ENCODE peak calls at places on chromosomes 1 and 21, in nine cellular contexts. C is heart right ventricle; B is brain microvascular endothelial cell; P is fibroblast of lung; O is neuronal stem cell; Q is mammary epithelial cell; D is CD8-positive, alpha-beta memory T cell; H is bronchial epithelial cell; L is upper lobe of right lung. Y is an unnamed sample.

GRCh38 chr1:212012034-212012740 is 23.2 kb downstream of the INTS7 start:
- DNase-seq in C (peak; percentile 58), B (peak; percentile 68), P (peak; percentile 73), O (peak; percentile 35), Q (peak; percentile 61), D (peak; percentile 39), H (peak; percentile 62), L (peak; percentile 67), Y (peak; percentile 79)

GRCh38 chr1:54480201-54480848 is 67.7 kb upstream of the ACOT11 start:
- DNase-seq in C (no peak), B (no peak), P (no peak), O (no peak), Q (no peak), D (no peak), H (no peak), L (no peak), Y (no peak)

GRCh38 chr1:211939876-211940468 is 95.4 kb downstream of the INTS7 start:
- DNase-seq in C (no peak), B (no peak), P (no peak), O (no peak), Q (no peak), D (no peak), H (no peak), L (no peak), Y (no peak)

GRCh38 chr1:145952903-145953302 is 4.9 kb downstream of the LIX1L start:
- DNase-seq in C (no peak), B (no peak), P (no peak), O (no peak), Q (no peak), D (no peak), H (no peak), L (no peak), Y (no peak)

GRCh38 chr1:83500987-83501591 is 497.8 kb downstream of the TTLL7 start:
- DNase-seq in C (no peak), B (no peak), P (no peak), O (no peak), Q (no peak), D (no peak), H (peak; percentile 24), L (no peak), Y (no peak)

GRCh38 chr1:184513421-184513820 is 126.6 kb downstream of the C1orf21 start:
- DNase-seq in C (no peak), B (no peak), P (no peak), O (no peak), Q (no peak), D (no peak), H (peak; percentile 8), L (no peak), Y (no peak)

GRCh38 chr1:246679211-246680177 is 44.7 kb upstream of the SCCPDH start:
- DNase-seq in C (peak; percentile 26), B (no peak), P (no peak), O (no peak), Q (no peak), D (no peak), H (no peak), L (no peak), Y (no peak)

GRCh38 chr1:204479387-204480136 is 15.0 kb downstream of the PIK3C2B start:
- DNase-seq in C (no peak), B (no peak), P (no peak), O (no peak), Q (peak; percentile 76), D (no peak), H (peak; percentile 93), L (no peak), Y (no peak)

GRCh38 chr1:63557365-63557987 is 34.2 kb downstream of the EFCAB7 start:
- DNase-seq in C (no peak), B (peak; percentile 55), P (peak; percentile 69), O (peak; percentile 5), Q (peak; percentile 24), D (no peak), H (peak; percentile 43), L (no peak), Y (no peak)

GRCh38 chr1:160022330-160023310 is 9.2 kb downstream of the PIGM start:
- DNase-seq in C (no peak), B (no peak), P (no peak), O (no peak), Q (peak; percentile 69), D (no peak), H (peak; percentile 82), L (no peak), Y (no peak)

GRCh38 chr1:84997667-84998600 is 1.0 kb upstream of the MCOLN2 start:
- DNase-seq in C (no peak), B (no peak), P (peak; percentile 15), O (peak; percentile 18), Q (peak; percentile 14), D (peak; percentile 17), H (peak; percentile 20), L (no peak), Y (peak; percentile 75)

GRCh38 chr21:33403786-33404571 is 766 bp downstream of the IFNGR2 start:
- DNase-seq in C (peak; percentile 60), B (peak; percentile 47), P (peak; percentile 48), O (peak; percentile 35), Q (peak; percentile 49), D (no peak), H (no peak), L (peak; percentile 85), Y (peak; percentile 90)

GRCh38 chr1:241857131-241857530 is 9.1 kb downstream of the EXO1 start:
- DNase-seq in C (no peak), B (no peak), P (no peak), O (no peak), Q (no peak), D (no peak), H (no peak), L (no peak), Y (no peak)
- H3K36me3 ChIP-seq in C (peaks cover 42% of the 10 kb centered on the region), B (no peaks in the 10 kb centered on the region), P (no peaks in the 10 kb centered on the region), O (peaks cover 27% of the 10 kb centered on the region), Q (peaks cover 18% of the 10 kb centered on the region), D (no peaks in the 10 kb centered on the region), H (no peaks in the 10 kb centered on the region), L (no peaks in the 10 kb centered on the region), Y (no peaks in the 10 kb centered on the region)

GRCh38 chr1:8474369-8474768 is 156.5 kb downstream of the SLC45A1 start:
- DNase-seq in C (no peak), B (no peak), P (no peak), O (no peak), Q (no peak), D (no peak), H (no peak), L (no peak), Y (no peak)

GRCh38 chr1:8477983-8478362 is 160.1 kb downstream of the SLC45A1 start:
- DNase-seq in C (no peak), B (no peak), P (no peak), O (no peak), Q (no peak), D (no peak), H (no peak), L (no peak), Y (no peak)

GRCh38 chr1:8478566-8478965 is 160.7 kb downstream of the SLC45A1 start:
- DNase-seq in C (no peak), B (no peak), P (no peak), O (no peak), Q (no peak), D (no peak), H (no peak), L (no peak), Y (no peak)

GRCh38 chr1:8476021-8476420 is 158.1 kb downstream of the SLC45A1 start:
- DNase-seq in C (no peak), B (no peak), P (no peak), O (no peak), Q (no peak), D (no peak), H (no peak), L (no peak), Y (no peak)

DNA sequence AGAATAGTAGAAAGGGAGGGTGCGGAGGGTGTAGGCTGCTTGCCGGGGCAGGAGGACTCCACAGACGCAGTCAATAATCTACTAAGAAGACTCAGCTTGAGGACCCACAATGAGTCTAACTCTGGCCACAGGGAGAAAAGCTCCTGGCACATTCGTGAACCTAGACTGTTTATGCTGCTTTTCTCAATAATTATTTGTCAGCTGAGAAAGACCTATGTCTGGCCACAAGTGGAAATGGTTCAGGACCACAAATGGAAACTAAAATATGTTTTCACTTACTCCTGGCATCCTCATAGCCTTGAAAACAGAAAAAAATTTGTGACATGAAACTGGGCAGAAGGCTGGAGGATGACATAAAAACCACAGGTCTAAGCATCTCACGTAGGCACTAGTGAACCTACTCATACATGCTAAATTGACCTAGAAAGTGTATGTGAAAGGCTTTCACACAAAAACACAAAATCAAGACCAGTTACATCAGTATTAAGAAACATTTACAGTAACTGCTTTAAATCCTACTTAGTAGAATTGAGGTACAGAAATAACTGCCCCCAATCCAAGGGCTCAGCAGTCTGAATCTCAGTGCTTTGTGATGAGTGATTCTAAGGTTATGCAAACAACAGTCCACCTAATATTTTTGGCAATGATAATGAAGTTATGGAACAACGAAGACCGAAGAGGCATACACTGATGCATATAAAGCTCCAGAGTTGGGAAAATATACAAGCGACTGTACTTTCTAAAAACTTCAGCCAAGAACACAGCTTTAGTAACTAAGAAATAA is 159.5 kb downstream of the SLC45A1 start:
- DNase-seq in C (no peak), B (peak; percentile 39), P (no peak), O (no peak), Q (no peak), D (no peak), H (no peak), L (no peak), Y (no peak)
- H3K4me3 ChIP-seq in C (no peak overlapping the region), B (no peak overlapping the region), P (no peak overlapping the region), O (no peak overlapping the region), Q (no peak overlapping the region), D (no peak overlapping the region), H (no peak overlapping the region), L (no peak overlapping the region), Y (no peak overlapping the region)

GRCh38 chr1:42674214-42674613 is 8.0 kb upstream of the YBX1 start:
- DNase-seq in C (peak; percentile 42), B (no peak), P (peak; percentile 33), O (no peak), Q (no peak), D (no peak), H (no peak), L (no peak), Y (no peak)
- H3K36me3 ChIP-seq in C (peaks cover 60% of the 10 kb centered on the region), B (no peaks in the 10 kb centered on the region), P (no peaks in the 10 kb centered on the region), O (peaks cover 10% of the 10 kb centered on the region), Q (peaks cover 14% of the 10 kb centered on the region), D (no peaks in the 10 kb centered on the region), H (peaks cover 2% of the 10 kb centered on the region), L (peaks cover 24% of the 10 kb centered on the region), Y (no peaks in the 10 kb centered on the region)

GRCh38 chr21:26115899-26116298 is 54.7 kb downstream of the APP start:
- DNase-seq in C (no peak), B (peak; percentile 49), P (peak; percentile 66), O (no peak), Q (peak; percentile 75), D (no peak), H (no peak), L (no peak), Y (no peak)
- H3K4me3 ChIP-seq in C (peak overlapping the region; percentile 25), B (no peak overlapping the region), P (no peak overlapping the region), O (no peak overlapping the region), Q (no peak overlapping the region), D (no peak overlapping the region), H (no peak overlapping the region), L (no peak overlapping the region), Y (no peak overlapping the region)

GRCh38 chr21:32351428-32351827 is 41.4 kb downstream of the URB1 start:
- DNase-seq in C (no peak), B (no peak), P (no peak), O (no peak), Q (peak; percentile 91), D (no peak), H (peak; percentile 88), L (no peak), Y (no peak)
- H3K36me3 ChIP-seq in C (peaks cover 100% of the 10 kb centered on the region), B (peaks cover 92% of the 10 kb centered on the region), P (peaks cover 20% of the 10 kb centered on the region), O (peaks cover 63% of the 10 kb centered on the region), Q (peaks cover 82% of the 10 kb centered on the region), D (peaks cover 73% of the 10 kb centered on the region), H (peaks cover 42% of the 10 kb centered on the region), L (peaks cover 100% of the 10 kb centered on the region), Y (peaks cover 99% of the 10 kb centered on the region)

Y was measured in spleen.